ENCODE peak calls at places on chromosomes 1 and 21, in nine cellular contexts. L is Daoy; Q is OCI-LY7; G is GM19239; D is CD4-positive, CD25-positive, alpha-beta regulatory T cell; P is GM12864; X is GM12892; H is transverse colon; C is activated CD4-positive, alpha-beta T cell treated with anti-CD3 and anti-CD28 coated beads, Interleukin-2, amount 50 U/mL, for 1 hour. B is an unnamed sample.
A peak's percentile ranks its signal among the peaks of the same experiment; 100 is the strongest.

GRCh38 chr21:31730687-31731111 is 1.2 kb downstream of the SCAF4 start:
- DNase-seq in L (peak; percentile 25), Q (peak; percentile 19), G (no peak), D (no peak), P (no peak), X (no peak), H (no peak), C (no peak), B (no peak)

GRCh38 chr1:6427445-6428390 is 3.1 kb downstream of the ESPN start:
- DNase-seq in L (no peak), Q (no peak), G (no peak), D (no peak), P (no peak), X (no peak), H (peak; percentile 69), C (no peak), B (peak; percentile 41)

GRCh38 chr1:159916240-159917051 is 8.9 kb downstream of the TAGLN2 start:
- DNase-seq in L (peak; percentile 95), Q (no peak), G (no peak), D (no peak), P (no peak), X (no peak), H (no peak), C (no peak), B (peak; percentile 46)

GRCh38 chr1:57204942-57205787 is 218.7 kb downstream of the DAB1 start:
- DNase-seq in L (no peak), Q (no peak), G (no peak), D (no peak), P (no peak), X (no peak), H (no peak), C (no peak), B (no peak)

GRCh38 chr1:205543351-205544305 is 39.2 kb downstream of the CDK18 start:
- DNase-seq in L (peak; percentile 93), Q (no peak), G (no peak), D (peak; percentile 31), P (no peak), X (no peak), H (peak; percentile 54), C (no peak), B (peak; percentile 54)

GRCh38 chr1:63946866-63947491 is 173.2 kb downstream of the ROR1 start:
- DNase-seq in L (peak; percentile 87), Q (no peak), G (no peak), D (no peak), P (no peak), X (no peak), H (peak; percentile 11), C (no peak), B (peak; percentile 85)

GRCh38 chr1:53392460-53392859 is 64.6 kb upstream of the LRP8 start:
- DNase-seq in L (no peak), Q (no peak), G (no peak), D (no peak), P (no peak), X (no peak), H (no peak), C (no peak), B (no peak)

GRCh38 chr1:8284167-8284566 is 33.7 kb upstream of the SLC45A1 start:
- DNase-seq in L (no peak), Q (no peak), G (no peak), D (no peak), P (no peak), X (no peak), H (no peak), C (no peak), B (no peak)

GRCh38 chr1:170494369-170494768 is 37.6 kb upstream of the GORAB start:
- DNase-seq in L (peak; percentile 90), Q (no peak), G (no peak), D (no peak), P (no peak), X (no peak), H (peak; percentile 42), C (no peak), B (peak; percentile 25)

GRCh38 chr21:46078322-46078981 is 19.5 kb upstream of the COL6A2 start:
- DNase-seq in L (peak; percentile 50), Q (no peak), G (no peak), D (no peak), P (no peak), X (no peak), H (peak; percentile 5), C (no peak), B (no peak)

GRCh38 chr1:173481195-173481772 is 4.1 kb downstream of the PRDX6 start:
- DNase-seq in L (no peak), Q (no peak), G (no peak), D (no peak), P (no peak), X (no peak), H (no peak), C (no peak), B (no peak)

GRCh38 chr1:111976842-111977241 is 12.6 kb downstream of the KCND3 start:
- DNase-seq in L (no peak), Q (no peak), G (no peak), D (no peak), P (no peak), X (no peak), H (no peak), C (no peak), B (no peak)

GRCh38 chr1:8165595-8166360 is 139.7 kb upstream of the ERRFI1 start:
- DNase-seq in L (no peak), Q (peak; percentile 5), G (no peak), D (peak; percentile 30), P (no peak), X (no peak), H (no peak), C (no peak), B (no peak)

GRCh38 chr21:22352088-22352487 is 1353.9 kb downstream of the NCAM2 start:
- DNase-seq in L (no peak), Q (no peak), G (no peak), D (no peak), P (no peak), X (no peak), H (no peak), C (no peak), B (no peak)

GRCh38 chr1:158176399-158176798 is 4.3 kb upstream of the CD1D start:
- DNase-seq in L (no peak), Q (peak; percentile 90), G (no peak), D (no peak), P (no peak), X (no peak), H (no peak), C (no peak), B (no peak)

GRCh38 chr1:63917571-63918394 is 144.0 kb downstream of the ROR1 start:
- DNase-seq in L (peak; percentile 53), Q (peak; percentile 51), G (no peak), D (peak; percentile 40), P (no peak), X (no peak), H (no peak), C (no peak), B (no peak)

GRCh38 chr1:237681210-237681609 is 209.5 kb downstream of the ZP4 start:
- DNase-seq in L (no peak), Q (no peak), G (no peak), D (no peak), P (no peak), X (no peak), H (no peak), C (no peak), B (no peak)

GRCh38 chr1:151815716-151816327 is 10.6 kb upstream of the LINGO4 start:
- DNase-seq in L (no peak), Q (no peak), G (no peak), D (peak; percentile 79), P (no peak), X (no peak), H (peak; percentile 48), C (no peak), B (no peak)

GRCh38 chr1:158121604-158122254 is 59.0 kb upstream of the CD1D start:
- DNase-seq in L (peak; percentile 66), Q (peak; percentile 69), G (no peak), D (peak; percentile 26), P (no peak), X (no peak), H (peak; percentile 25), C (no peak), B (peak; percentile 62)

GRCh38 chr1:248862695-248863010 is 3.8 kb upstream of the ZNF692 start:
- DNase-seq in L (no peak), Q (peak; percentile 22), G (no peak), D (no peak), P (no peak), X (no peak), H (no peak), C (no peak), B (no peak)